ENCODE peak calls at places on chromosomes 4 and X, in five cellular contexts. M is HepG2, A is A549, V is H1, H is GM12878. S is an unnamed sample.

GRCh38 chrX:17737707-17738001 is 361 bp downstream of the SCML1 start:
- DNase-seq in M (no peak), A (no peak), V (no peak), H (no peak), S (no peak)

GRCh38 chrX:85851418-85851817 is 195.9 kb downstream of the CHM start:
- DNase-seq in M (peak; percentile 14), A (peak; percentile 0), V (peak; percentile 2), H (no peak), S (peak; percentile 39)

GRCh38 chrX:154396948-154397887 is 959 bp upstream of the RPL10 start:
- DNase-seq in M (peak; percentile 40), A (peak; percentile 61), V (no peak), H (no peak), S (peak; percentile 67)

GRCh38 chr4:165385124-165385523 is 6.3 kb downstream of the CPE start:
- DNase-seq in M (no peak), A (no peak), V (no peak), H (no peak), S (no peak)

GRCh38 chr4:26248647-26249046 is 72.2 kb upstream of the RBPJ start:
- DNase-seq in M (no peak), A (no peak), V (no peak), H (no peak), S (no peak)

GRCh38 chrX:134886201-134886600 is 104.6 kb upstream of the SMIM10 start:
- DNase-seq in M (peak; percentile 29), A (no peak), V (no peak), H (no peak), S (no peak)

GRCh38 chr4:137735561-137736104 is 203.3 kb upstream of the PCDH18 start:
- DNase-seq in M (no peak), A (no peak), V (no peak), H (no peak), S (no peak)

GRCh38 chr4:14165253-14165942 is 537.9 kb upstream of the BOD1L1 start:
- DNase-seq in M (no peak), A (no peak), V (no peak), H (peak; percentile 82), S (no peak)

GRCh38 chr4:25702848-25703247 is 47.2 kb downstream of the SLC34A2 start:
- DNase-seq in M (no peak), A (no peak), V (no peak), H (no peak), S (no peak)

GRCh38 chr4:165360041-165360782 is 18.6 kb upstream of the CPE start:
- DNase-seq in M (no peak), A (no peak), V (no peak), H (no peak), S (no peak)

GRCh38 chr4:15920723-15921591 is 17.6 kb downstream of the FGFBP1 start:
- DNase-seq in M (no peak), A (peak; percentile 63), V (no peak), H (no peak), S (no peak)

GRCh38 chr4:2394544-2394943 is 23.9 kb downstream of the ZFYVE28 start:
- DNase-seq in M (no peak), A (no peak), V (no peak), H (no peak), S (no peak)

GRCh38 chr4:184028571-184028996 is 123.5 kb downstream of the STOX2 start:
- DNase-seq in M (no peak), A (no peak), V (no peak), H (no peak), S (no peak)

GRCh38 chr4:108559067-108559793 is 61.1 kb upstream of the RPL34 start:
- DNase-seq in M (no peak), A (no peak), V (no peak), H (no peak), S (no peak)

DNA sequence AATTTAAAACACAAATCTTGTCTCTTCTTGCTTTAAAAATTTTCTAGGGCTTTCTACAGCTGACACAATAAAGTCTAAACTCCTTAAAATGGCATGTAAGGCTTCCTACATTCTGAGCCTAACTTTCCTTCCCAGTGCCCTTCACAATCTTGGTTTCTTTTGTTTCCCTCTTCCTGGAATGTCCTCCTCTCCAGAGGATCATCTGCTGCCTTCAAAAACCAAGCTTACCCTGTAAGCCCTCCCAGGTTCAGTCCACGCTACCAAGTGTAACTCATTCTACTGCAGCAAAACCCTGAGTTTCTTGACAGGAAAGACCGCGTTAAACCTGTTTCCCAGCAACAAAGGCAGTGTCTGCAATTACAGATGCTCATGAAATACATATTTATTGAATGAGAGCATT is 91.3 kb downstream of the SHISA3 start:
- DNase-seq in M (no peak), A (no peak), V (no peak), H (no peak), S (no peak)
- TF ChIP-seq HDAC2 in M (no peak), A (no peak), V (no peak), H (no peak), S (no peak)

GRCh38 chrX:41333744-41333993 is 293 bp upstream of the DDX3X start:
- DNase-seq in M (peak; percentile 75), A (peak; percentile 64), V (no peak), H (peak; percentile 91), S (no peak)
- TF ChIP-seq HDAC2 in M (no peak), A (no peak), V (no peak), H (no peak), S (no peak)

GRCh38 chr4:6673660-6674499 is 19.8 kb upstream of the S100P start:
- DNase-seq in M (peak; percentile 90), A (peak; percentile 89), V (peak; percentile 93), H (peak; percentile 80), S (peak; percentile 96)
- TF ChIP-seq HDAC2 in M (no peak), A (no peak), V (no peak), H (peak; percentile 32), S (peak; percentile 55)

GRCh38 chr4:7108660-7109059 is 40.8 kb upstream of the GRPEL1 start:
- DNase-seq in M (no peak), A (no peak), V (no peak), H (no peak), S (no peak)

GRCh38 chr4:7110546-7110945 is 42.7 kb upstream of the GRPEL1 start:
- DNase-seq in M (no peak), A (no peak), V (no peak), H (no peak), S (no peak)

GRCh38 chr4:7109169-7109568 is 41.3 kb upstream of the GRPEL1 start:
- DNase-seq in M (no peak), A (no peak), V (no peak), H (no peak), S (no peak)

GRCh38 chr4:7112656-7113055 is 44.8 kb upstream of the GRPEL1 start:
- DNase-seq in M (no peak), A (no peak), V (no peak), H (no peak), S (no peak)

DNA sequence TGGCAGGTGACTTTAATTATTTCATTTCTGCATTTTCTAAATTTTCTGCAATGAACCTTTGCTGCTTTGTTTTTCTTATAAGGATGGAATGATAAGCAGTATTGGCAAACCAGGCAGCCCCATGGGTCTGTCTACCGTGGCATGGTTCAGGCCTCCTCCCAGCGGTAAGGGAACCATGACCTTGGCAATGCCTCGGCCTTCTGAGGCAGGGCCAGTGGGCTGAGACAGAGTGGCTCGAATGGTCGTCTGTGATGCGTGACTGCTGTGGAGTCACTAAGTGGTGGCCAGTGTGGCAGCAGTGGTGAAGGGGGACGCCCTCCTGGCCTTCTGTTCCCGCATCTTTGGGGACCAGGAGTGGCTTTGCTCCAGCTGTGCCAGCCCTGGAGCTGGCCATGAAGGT is 43.6 kb upstream of the GRPEL1 start:
- DNase-seq in M (no peak), A (no peak), V (no peak), H (no peak), S (no peak)
- TF ChIP-seq HDAC2 in M (no peak), A (no peak), V (no peak), H (no peak), S (no peak)

GRCh38 chr4:142248946-142249345 is 597.2 kb downstream of the INPP4B start:
- DNase-seq in M (no peak), A (no peak), V (no peak), H (no peak), S (no peak)
- TF ChIP-seq HDAC2 in M (no peak), A (no peak), V (no peak), H (no peak), S (no peak)

GRCh38 chrX:83511208-83511607 is 3.1 kb downstream of the POU3F4 start:
- DNase-seq in M (no peak), A (no peak), V (no peak), H (no peak), S (no peak)
- TF ChIP-seq HDAC2 in M (no peak), A (no peak), V (no peak), H (no peak), S (no peak)

GRCh38 chr4:151652841-151653547 is 107.8 kb downstream of the GATB start:
- DNase-seq in M (no peak), A (no peak), V (no peak), H (no peak), S (no peak)

GRCh38 chr4:151646322-151646721 is 114.5 kb downstream of the GATB start:
- DNase-seq in M (no peak), A (no peak), V (no peak), H (no peak), S (no peak)

GRCh38 chr4:151651496-151651895 is 109.3 kb downstream of the GATB start:
- DNase-seq in M (no peak), A (no peak), V (no peak), H (no peak), S (no peak)

GRCh38 chr4:151653548-151653918 is 107.3 kb downstream of the GATB start:
- DNase-seq in M (no peak), A (no peak), V (no peak), H (no peak), S (no peak)

DNA sequence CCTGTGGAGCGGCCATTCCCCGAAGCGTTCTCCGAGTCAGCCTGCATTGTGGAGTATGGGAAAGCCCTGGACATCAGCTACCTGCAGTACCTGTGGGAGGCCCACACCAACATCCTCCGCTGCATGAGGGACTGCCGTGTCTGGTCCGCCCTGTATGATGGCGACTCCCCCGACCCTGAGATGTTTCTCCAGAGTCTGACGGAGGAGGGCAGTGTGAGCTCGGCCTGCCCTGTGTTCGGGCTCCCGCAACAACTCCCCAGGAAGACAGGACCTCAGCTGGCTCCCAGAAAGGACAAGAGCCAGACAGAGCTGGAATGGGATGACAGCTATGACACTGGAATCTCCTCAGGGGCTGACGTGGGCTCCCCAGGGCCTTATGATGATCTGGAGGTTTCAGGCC is 111.3 kb downstream of the GATB start:
- DNase-seq in M (no peak), A (no peak), V (no peak), H (no peak), S (peak; percentile 59)
- TF ChIP-seq HDAC2 in M (no peak), A (no peak), V (no peak), H (no peak), S (no peak)

DNA sequence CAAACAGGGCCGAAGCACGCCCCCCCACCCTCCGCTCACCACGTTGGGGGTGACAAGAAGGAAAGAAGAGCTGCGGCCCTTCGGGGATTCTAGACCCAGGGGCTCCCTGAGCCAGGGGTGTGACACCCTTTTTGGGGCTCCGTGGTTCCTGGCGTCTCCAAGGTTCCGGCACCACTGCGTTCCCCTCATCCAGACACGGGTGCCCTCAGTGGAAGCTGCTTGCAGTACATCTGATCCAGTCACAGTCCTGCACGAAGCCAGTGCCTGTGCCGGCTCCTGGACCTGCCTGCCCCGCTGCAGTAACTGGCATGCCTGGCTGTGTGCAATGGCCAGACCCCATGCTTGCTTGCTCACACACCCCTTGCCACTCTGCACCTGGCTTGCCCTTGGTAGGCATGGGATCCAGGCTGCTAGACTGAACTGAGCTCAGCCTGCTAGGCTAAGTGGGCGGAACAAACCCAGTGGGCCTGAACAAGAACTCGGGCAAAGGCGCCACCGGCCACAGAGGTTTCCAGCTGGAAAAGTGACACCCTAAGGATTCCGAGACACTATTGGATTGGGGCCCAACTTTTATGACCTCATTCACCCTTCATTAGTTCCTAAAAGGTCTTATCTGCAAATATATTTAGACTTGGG is 420.4 kb upstream of the AGA start:
- DNase-seq in M (no peak), A (no peak), V (no peak), H (no peak), S (no peak)
- TF ChIP-seq HDAC2 in M (no peak), A (no peak), V (no peak), H (no peak), S (no peak)

GRCh38 chr4:28654618-28655017 is 1794.0 kb downstream of the STIM2 start:
- DNase-seq in M (no peak), A (no peak), V (no peak), H (no peak), S (no peak)
- TF ChIP-seq HDAC2 in M (no peak), A (no peak), V (no peak), H (no peak), S (no peak)

S was measured in K562.